ENCODE peak calls at places on chromosomes 11 and 22, in ten cellular contexts. N, A, I, E, C, P, M, Q, Z and K are unnamed samples.

GRCh38 chr11:13776134-13776815 is 107.8 kb downstream of the FAR1 start:
- DNase-seq in N (no peak), A (no peak), I (no peak), E (no peak), C (no peak), P (no peak), M (peak; percentile 18), Q (peak; percentile 30), Z (no peak), K (peak; percentile 15)

GRCh38 chr11:94183251-94183885 is 54.7 kb downstream of the PANX1 start:
- DNase-seq in N (no peak), A (no peak), I (no peak), E (no peak), C (no peak), P (no peak), M (no peak), Q (no peak), Z (no peak), K (no peak)

GRCh38 chr11:13277719-13278619 is at the start of gene BMAL1:
- DNase-seq in N (peak; percentile 31), A (peak; percentile 58), I (peak; percentile 76), E (peak; percentile 39), C (no peak), P (peak; percentile 80), M (peak; percentile 43), Q (peak; percentile 79), Z (no peak), K (peak; percentile 44)

GRCh38 chr11:65646921-65647701 is 9.2 kb downstream of the SIPA1 start:
- DNase-seq in N (peak; percentile 30), A (no peak), I (peak; percentile 85), E (peak; percentile 77), C (no peak), P (peak; percentile 84), M (no peak), Q (no peak), Z (no peak), K (peak; percentile 76)

GRCh38 chr22:19179472-19180048 is 1.0 kb upstream of the SLC25A1 start:
- DNase-seq in N (peak; percentile 88), A (no peak), I (peak; percentile 83), E (peak; percentile 83), C (peak; percentile 85), P (peak; percentile 86), M (no peak), Q (peak; percentile 63), Z (peak; percentile 62), K (peak; percentile 82)

GRCh38 chr11:16921019-16921418 is 93.2 kb downstream of the PLEKHA7 start:
- DNase-seq in N (no peak), A (no peak), I (no peak), E (no peak), C (no peak), P (no peak), M (no peak), Q (no peak), Z (no peak), K (no peak)

GRCh38 chr11:15816270-15816871 is 540.0 kb downstream of the SOX6 start:
- DNase-seq in N (peak; percentile 96), A (no peak), I (no peak), E (no peak), C (peak; percentile 92), P (no peak), M (no peak), Q (no peak), Z (no peak), K (no peak)

GRCh38 chr11:75244052-75244814 is 3.7 kb downstream of the TPBGL start:
- DNase-seq in N (no peak), A (no peak), I (no peak), E (no peak), C (no peak), P (no peak), M (no peak), Q (no peak), Z (no peak), K (no peak)

GRCh38 chr11:112961751-112962747 is 829 bp downstream of the NCAM1 start:
- DNase-seq in N (peak; percentile 7), A (peak; percentile 41), I (peak; percentile 69), E (peak; percentile 31), C (no peak), P (peak; percentile 49), M (no peak), Q (peak; percentile 79), Z (no peak), K (peak; percentile 9)

GRCh38 chr11:2449548-2450320 is 4.9 kb downstream of the KCNQ1 start:
- DNase-seq in N (no peak), A (no peak), I (no peak), E (no peak), C (no peak), P (no peak), M (no peak), Q (no peak), Z (no peak), K (no peak)

GRCh38 chr11:110710520-110711381 is 1.5 kb downstream of the ARHGAP20 start:
- DNase-seq in N (peak; percentile 43), A (no peak), I (peak; percentile 53), E (peak; percentile 50), C (peak; percentile 51), P (peak; percentile 73), M (peak; percentile 3), Q (peak; percentile 43), Z (no peak), K (peak; percentile 28)

GRCh38 chr22:38777087-38777671 is 16.8 kb downstream of the DNAL4 start:
- DNase-seq in N (no peak), A (no peak), I (no peak), E (no peak), C (no peak), P (no peak), M (no peak), Q (no peak), Z (no peak), K (no peak)

GRCh38 chr11:128289048-128289447 is 298.3 kb downstream of the ETS1 start:
- DNase-seq in N (no peak), A (no peak), I (no peak), E (no peak), C (no peak), P (no peak), M (no peak), Q (no peak), Z (no peak), K (no peak)

GRCh38 chr11:34809191-34810106 is 106.7 kb downstream of the APIP start:
- DNase-seq in N (no peak), A (no peak), I (no peak), E (no peak), C (peak; percentile 31), P (no peak), M (no peak), Q (no peak), Z (no peak), K (no peak)

GRCh38 chr11:95325777-95326258 is 94.8 kb upstream of the SESN3 start:
- DNase-seq in N (no peak), A (no peak), I (no peak), E (no peak), C (no peak), P (no peak), M (no peak), Q (no peak), Z (no peak), K (no peak)

GRCh38 chr22:30691204-30691603 is 3.5 kb upstream of the OSBP2 start:
- DNase-seq in N (no peak), A (no peak), I (no peak), E (no peak), C (no peak), P (no peak), M (no peak), Q (no peak), Z (no peak), K (no peak)

GRCh38 chr22:33825761-33826160 is 94.5 kb downstream of the LARGE1 start:
- DNase-seq in N (no peak), A (no peak), I (no peak), E (no peak), C (no peak), P (no peak), M (no peak), Q (no peak), Z (no peak), K (no peak)

GRCh38 chr22:34914871-34915270 is 151.1 kb upstream of the ISX start:
- DNase-seq in N (no peak), A (no peak), I (no peak), E (no peak), C (no peak), P (no peak), M (no peak), Q (no peak), Z (no peak), K (no peak)

GRCh38 chr11:104183572-104183971 is 19.6 kb upstream of the PDGFD start:
- DNase-seq in N (no peak), A (no peak), I (no peak), E (no peak), C (peak; percentile 16), P (no peak), M (no peak), Q (no peak), Z (no peak), K (no peak)

GRCh38 chr11:13429836-13430235 is 33.2 kb downstream of the BTBD10 start:
- DNase-seq in N (no peak), A (no peak), I (no peak), E (no peak), C (no peak), P (no peak), M (no peak), Q (no peak), Z (no peak), K (no peak)

GRCh38 chr11:27912916-27913315 is 195.0 kb downstream of the KIF18A start:
- DNase-seq in N (peak; percentile 14), A (no peak), I (no peak), E (no peak), C (peak; percentile 36), P (no peak), M (no peak), Q (no peak), Z (no peak), K (no peak)

GRCh38 chr11:33634291-33634834 is 66.3 kb downstream of the C11orf91 start:
- DNase-seq in N (no peak), A (peak; percentile 73), I (no peak), E (no peak), C (peak; percentile 82), P (no peak), M (no peak), Q (no peak), Z (no peak), K (no peak)

GRCh38 chr22:21044931-21045584 is 688 bp upstream of the LRRC74B start:
- DNase-seq in N (peak; percentile 57), A (peak; percentile 15), I (no peak), E (no peak), C (peak; percentile 65), P (no peak), M (no peak), Q (peak; percentile 76), Z (no peak), K (peak; percentile 34)

GRCh38 chr22:11360632-11361031 is 4167.4 kb upstream of the OR11H1 start:
- DNase-seq in N (no peak), A (no peak), I (no peak), E (no peak), C (no peak), P (no peak), M (no peak), Q (no peak), Z (no peak), K (no peak)

GRCh38 chr11:46281374-46281831 is 3.9 kb downstream of the CREB3L1 start:
- DNase-seq in N (peak; percentile 31), A (peak; percentile 93), I (peak; percentile 55), E (no peak), C (peak; percentile 44), P (no peak), M (no peak), Q (peak; percentile 39), Z (no peak), K (no peak)

GRCh38 chr11:134756811-134757540 is 344.9 kb upstream of the B3GAT1 start:
- DNase-seq in N (no peak), A (no peak), I (no peak), E (no peak), C (no peak), P (no peak), M (no peak), Q (no peak), Z (no peak), K (no peak)

GRCh38 chr11:97751405-97751804 is 1269.3 kb upstream of the CNTN5 start:
- DNase-seq in N (no peak), A (no peak), I (no peak), E (no peak), C (no peak), P (no peak), M (no peak), Q (no peak), Z (no peak), K (no peak)

GRCh38 chr22:41369089-41369745 is 12.5 kb upstream of the TEF start:
- DNase-seq in N (no peak), A (no peak), I (no peak), E (no peak), C (no peak), P (no peak), M (no peak), Q (no peak), Z (no peak), K (no peak)